ENCODE peak calls at places on chromosomes 13 and 19, in nine cellular contexts. U is substantia nigra, T is uterus, C is RWPE1, I is small intestine, E is psoas muscle, O is mesendoderm, X is ovary, P is AG04450. H is an unnamed sample.

GRCh38 chr19:47587295-47587694 is 14.3 kb upstream of the ZNF541 start:
- DNase-seq in E (peak), P (no peak), U (no peak), I (no peak), T (no peak), O (peak), X (no peak), C (peak), H (no peak)

GRCh38 chr13:63336549-63336948 is 1920.9 kb upstream of the PCDH20 start:
- DNase-seq in C (no peak), E (no peak), T (no peak), U (no peak), O (no peak), X (no peak), I (no peak), P (no peak), H (no peak)

GRCh38 chr13:22285867-22286632 is 615.2 kb downstream of the FGF9 start:
- DNase-seq in P (no peak), O (no peak), X (no peak), T (no peak), I (no peak), C (no peak), E (no peak), U (no peak), H (no peak)

GRCh38 chr13:50596103-50596502 is 247.4 kb downstream of the DLEU7 start:
- DNase-seq in O (no peak), C (no peak), X (no peak), E (no peak), P (no peak), U (no peak), T (no peak), I (no peak), H (no peak)

GRCh38 chr19:4376245-4376990 is 23.9 kb downstream of the SH3GL1 start:
- DNase-seq in U (no peak), T (no peak), P (no peak), O (no peak), C (no peak), E (peak), X (no peak), I (no peak), H (no peak)

GRCh38 chr19:41521860-41522555 is 54.0 kb upstream of the CEACAM21 start:
- DNase-seq in X (no peak), T (no peak), E (peak), U (no peak), C (no peak), I (no peak), P (no peak), O (no peak), H (peak)

GRCh38 chr13:52835071-52835793 is 13.2 kb downstream of the PCDH8 start:
- DNase-seq in O (peak), C (no peak), I (no peak), P (no peak), E (no peak), T (no peak), U (no peak), X (no peak), H (no peak)

GRCh38 chr13:24254151-24254810 is 55.1 kb upstream of the C1QTNF9 start:
- DNase-seq in O (no peak), P (peak), T (no peak), X (no peak), E (no peak), U (no peak), C (no peak), I (peak), H (peak)

GRCh38 chr19:45177817-45178261 is at the start of gene TRAPPC6A:
- DNase-seq in C (peak), T (no peak), I (no peak), E (no peak), P (no peak), O (no peak), U (no peak), X (no peak), H (no peak)

GRCh38 chr19:31125071-31125470 is 224.2 kb downstream of the TSHZ3 start:
- DNase-seq in X (no peak), U (no peak), P (no peak), E (no peak), T (no peak), I (no peak), O (no peak), C (no peak), H (no peak)

GRCh38 chr19:7386769-7387168 is 38.0 kb downstream of the ARHGEF18 start:
- DNase-seq in E (no peak), I (no peak), P (no peak), T (no peak), U (no peak), O (no peak), C (no peak), X (no peak), H (peak)
- H3K27ac ChIP-seq in E (no peak), I (no peak), P (no peak), T (no peak), U (no peak), O (no peak), C (peak), X (no peak), H (no peak)

GRCh38 chr19:1465191-1466016 is 13.6 kb downstream of the C19orf25 start:
- DNase-seq in E (peak), C (peak), T (no peak), P (no peak), I (peak), X (no peak), U (no peak), O (peak), H (no peak)

GRCh38 chr19:1467228-1467511 is 11.8 kb downstream of the C19orf25 start:
- DNase-seq in O (no peak), E (peak), X (no peak), C (no peak), U (no peak), I (no peak), T (no peak), P (no peak), H (no peak)

GRCh38 chr19:1466018-1466460 is 13.0 kb downstream of the C19orf25 start:
- DNase-seq in X (no peak), C (no peak), I (no peak), U (no peak), E (peak), T (no peak), O (no peak), P (no peak), H (no peak)

GRCh38 chr19:1467512-1468273 is 11.3 kb downstream of the C19orf25 start:
- DNase-seq in T (no peak), I (no peak), O (no peak), C (no peak), U (no peak), E (peak), P (no peak), X (no peak), H (no peak)

DNA sequence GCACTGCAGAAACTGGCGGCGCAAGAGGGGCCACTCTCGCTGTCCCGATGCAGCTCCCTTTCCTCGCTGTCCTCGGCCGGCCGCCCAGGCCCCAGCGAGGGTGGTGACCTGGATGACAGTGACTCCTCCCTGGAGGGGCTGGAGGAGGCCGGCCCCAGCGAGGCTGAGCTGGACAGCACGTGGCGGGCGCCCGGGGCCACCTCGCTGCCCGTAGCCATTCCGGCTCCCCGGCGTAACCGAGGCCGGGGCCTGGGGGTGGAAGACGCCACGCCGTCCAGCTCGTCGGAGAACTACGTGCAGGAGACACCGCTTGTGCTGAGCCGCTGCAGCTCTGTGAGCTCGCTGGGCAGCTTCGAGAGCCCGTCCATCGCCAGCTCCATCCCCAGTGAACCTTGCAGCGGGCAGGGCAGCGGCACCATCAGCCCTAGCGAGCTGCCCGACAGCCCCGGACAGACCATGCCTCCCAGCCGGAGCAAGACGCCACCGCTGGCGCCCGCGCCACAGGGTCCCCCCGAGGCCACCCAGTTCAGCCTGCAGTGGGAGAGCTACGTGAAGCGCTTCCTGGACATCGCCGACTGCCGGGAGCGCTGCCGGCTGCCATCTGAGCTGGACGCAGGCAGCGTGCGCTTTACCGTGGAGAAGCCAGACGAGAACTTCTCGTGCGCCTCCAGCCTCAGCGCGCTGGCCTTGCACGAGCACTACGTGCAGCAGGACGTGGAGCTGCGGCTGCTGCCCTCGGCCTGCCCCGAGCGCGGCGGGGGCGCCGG is 12.4 kb downstream of the C19orf25 start:
- DNase-seq in C (no peak), X (no peak), I (no peak), T (no peak), P (no peak), O (no peak), U (no peak), E (peak), H (no peak)
- H3K27ac ChIP-seq in C (peak), X (no peak), I (no peak), T (no peak), P (no peak), O (no peak), U (no peak), E (no peak), H (no peak)

DNA sequence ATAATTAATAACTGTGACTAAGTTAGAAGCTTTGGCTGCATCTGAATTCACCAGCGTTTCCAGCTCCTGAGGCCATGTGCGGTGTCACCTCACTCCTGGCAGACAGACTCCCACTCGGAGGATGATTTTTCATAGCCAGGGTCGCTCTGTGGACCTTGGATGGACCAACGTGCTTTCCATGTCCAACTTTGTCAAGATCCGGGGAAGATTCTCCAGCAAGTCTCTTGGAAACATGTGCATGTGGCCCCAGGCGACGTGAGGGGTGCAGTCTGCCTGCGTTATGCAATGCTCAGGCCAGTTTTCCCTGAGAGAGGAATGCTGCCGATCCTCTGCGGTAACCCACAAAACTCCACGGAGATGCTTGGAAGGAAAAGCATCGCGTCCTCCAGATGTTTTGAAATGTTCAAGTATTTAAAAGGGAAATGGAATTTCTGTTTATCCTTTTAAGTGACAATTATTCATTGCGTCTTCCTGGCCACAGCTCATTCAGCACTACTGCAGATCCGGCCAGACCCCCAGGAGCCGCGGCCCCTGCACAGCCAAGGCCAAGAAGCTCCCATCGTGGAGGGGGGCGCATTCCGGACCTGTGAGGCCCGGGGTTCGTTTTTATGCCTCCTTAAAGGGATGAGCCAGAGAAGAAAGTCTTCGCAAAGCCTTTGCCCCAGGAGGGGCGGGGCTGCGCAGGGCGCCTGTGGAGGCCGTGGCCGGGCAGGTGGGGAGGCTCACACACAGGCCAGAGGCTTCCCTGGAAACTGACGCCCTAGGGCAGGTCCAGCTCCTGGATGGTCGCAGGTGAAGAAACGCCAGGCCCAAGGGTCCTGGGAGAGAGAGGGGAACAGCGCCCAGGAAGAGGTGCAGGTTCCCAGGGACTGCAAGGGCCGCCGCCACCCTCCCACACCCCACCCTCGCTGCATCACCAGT is 46.0 kb downstream of the C13orf46 start:
- DNase-seq in T (peak), C (no peak), X (peak), P (peak), U (no peak), E (peak), I (no peak), O (no peak), H (no peak)
- H3K27ac ChIP-seq in T (peak), C (no peak), X (no peak), P (peak), U (no peak), E (peak), I (no peak), O (no peak), H (peak)

DNA sequence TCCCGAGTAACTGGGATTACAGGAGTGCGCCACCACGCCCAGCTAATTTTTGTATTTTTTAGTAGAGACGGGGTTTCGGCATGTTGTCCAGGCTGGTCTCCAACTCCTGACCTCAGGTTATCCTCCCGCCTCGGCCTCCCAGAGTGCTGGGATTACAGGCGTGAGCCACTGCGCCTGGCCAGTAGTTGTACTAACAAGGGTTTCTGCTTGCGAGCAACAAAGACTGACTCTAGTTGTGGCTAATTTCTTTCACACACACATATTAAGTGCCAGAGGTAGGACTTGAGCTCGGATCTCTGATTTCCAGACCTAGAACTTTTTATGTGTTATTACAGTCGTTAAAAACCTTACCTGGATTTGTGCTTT is 628 bp upstream of the PCCA start:
- DNase-seq in I (no peak), C (no peak), X (no peak), U (no peak), T (no peak), E (no peak), P (no peak), O (no peak), H (no peak)
- H3K27ac ChIP-seq in I (no peak), C (peak), X (no peak), U (peak), T (peak), E (peak), P (no peak), O (peak), H (peak)

DNA sequence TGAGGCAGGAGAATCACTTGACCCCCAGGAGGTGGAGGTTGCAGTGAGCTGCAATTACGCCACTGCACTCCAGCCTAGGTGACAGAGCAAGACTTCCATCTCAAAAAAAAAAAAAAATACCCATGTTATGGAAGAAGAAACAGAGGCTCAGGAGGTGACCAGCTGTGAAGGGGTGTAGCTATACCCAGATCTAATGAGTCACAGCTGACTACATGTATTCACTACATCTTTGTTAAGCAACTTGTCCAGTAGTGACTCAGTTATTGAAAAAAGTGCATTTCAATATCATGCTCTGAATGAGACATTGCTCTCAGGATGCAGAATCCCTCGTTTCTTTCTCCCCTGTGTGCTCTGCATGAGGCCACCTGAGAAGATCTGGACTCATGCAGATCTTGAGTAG is 16.1 kb upstream of the SPART start:
- DNase-seq in E (no peak), X (no peak), P (peak), T (no peak), I (no peak), U (no peak), C (peak), O (no peak), H (no peak)
- H3K27ac ChIP-seq in E (no peak), X (no peak), P (no peak), T (peak), I (no peak), U (peak), C (no peak), O (no peak), H (no peak)

DNA sequence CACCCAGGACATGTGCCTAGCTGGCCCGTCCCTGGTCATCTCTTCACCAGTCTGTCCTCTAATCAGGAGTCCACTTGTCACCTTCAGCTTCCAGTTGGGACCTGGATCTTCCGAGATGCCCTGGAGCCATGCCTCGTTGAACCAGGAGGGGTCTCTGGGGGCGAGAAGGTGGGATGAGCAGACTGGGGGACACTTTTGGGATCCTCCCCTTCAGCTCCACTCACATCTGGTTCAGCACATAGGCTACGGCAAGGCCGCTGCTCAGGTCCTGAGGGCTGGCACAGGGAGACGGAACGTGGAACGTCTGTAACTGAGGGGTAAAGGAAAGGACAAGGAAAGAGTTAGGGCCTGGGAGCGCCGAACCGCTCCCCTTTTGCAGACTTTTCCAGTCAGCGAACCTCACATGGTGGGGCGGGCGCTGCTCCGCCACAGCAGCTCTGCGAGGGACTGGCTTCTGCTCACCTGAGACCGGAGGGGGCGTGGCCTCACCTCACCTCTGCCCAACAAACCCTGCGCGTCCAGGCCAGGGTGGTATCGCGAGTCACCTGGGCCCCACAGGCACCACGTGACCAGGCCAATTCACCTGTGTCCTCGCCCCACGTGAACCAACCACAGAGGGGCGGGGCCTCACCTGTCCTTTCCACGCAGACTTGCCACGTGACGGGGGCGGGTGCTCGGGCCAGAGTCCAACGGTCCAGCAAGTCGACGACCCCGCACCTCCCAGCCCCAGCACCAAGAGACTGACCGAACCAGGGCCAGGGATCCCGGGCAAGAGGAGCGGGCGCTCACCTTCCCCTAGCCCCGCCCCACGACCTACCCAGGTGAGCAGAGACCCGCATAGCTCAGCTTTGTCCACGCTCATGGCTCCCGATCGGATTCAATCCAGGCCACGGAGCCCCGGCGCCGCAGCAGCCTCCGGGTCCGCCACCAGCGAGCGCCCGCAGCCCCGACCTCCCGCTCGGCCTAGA is at the start of gene HOOK2:
- DNase-seq in P (no peak), X (peak), T (peak), C (peak), I (peak), E (no peak), O (peak), U (no peak), H (peak)
- H3K27ac ChIP-seq in P (no peak), X (peak), T (peak), C (peak), I (peak), E (peak), O (peak), U (peak), H (peak)

GRCh38 chr13:27211771-27212364 is 39.5 kb upstream of the RPL21 start:
- DNase-seq in I (no peak), C (no peak), X (no peak), E (no peak), P (peak), O (no peak), U (no peak), T (no peak), H (no peak)
- H3K27ac ChIP-seq in I (no peak), C (no peak), X (no peak), E (no peak), P (no peak), O (no peak), U (no peak), T (no peak), H (no peak)

DNA sequence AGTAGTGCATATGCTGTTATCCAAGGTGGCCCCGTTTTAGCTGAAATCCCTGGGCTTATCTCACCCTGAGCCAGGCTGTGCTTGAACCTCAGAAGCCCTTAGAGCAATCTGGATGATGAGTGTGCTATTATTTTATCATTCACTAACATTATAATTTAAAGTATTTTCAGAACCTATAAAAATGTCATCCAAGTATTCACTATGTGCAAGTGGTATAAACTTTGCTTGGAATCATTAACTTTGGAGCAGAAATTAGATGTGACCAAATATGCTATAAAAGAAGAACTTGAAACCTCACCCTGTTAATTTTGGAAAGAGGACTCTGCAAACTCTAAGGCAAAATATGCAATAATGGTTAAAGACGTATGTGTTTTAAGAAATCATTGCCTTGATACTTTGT is 147.5 kb downstream of the USP12 start:
- DNase-seq in X (no peak), O (no peak), C (no peak), P (no peak), U (no peak), T (no peak), I (no peak), E (no peak), H (no peak)
- H3K27ac ChIP-seq in X (no peak), O (no peak), C (no peak), P (no peak), U (peak), T (no peak), I (no peak), E (no peak), H (no peak)

DNA sequence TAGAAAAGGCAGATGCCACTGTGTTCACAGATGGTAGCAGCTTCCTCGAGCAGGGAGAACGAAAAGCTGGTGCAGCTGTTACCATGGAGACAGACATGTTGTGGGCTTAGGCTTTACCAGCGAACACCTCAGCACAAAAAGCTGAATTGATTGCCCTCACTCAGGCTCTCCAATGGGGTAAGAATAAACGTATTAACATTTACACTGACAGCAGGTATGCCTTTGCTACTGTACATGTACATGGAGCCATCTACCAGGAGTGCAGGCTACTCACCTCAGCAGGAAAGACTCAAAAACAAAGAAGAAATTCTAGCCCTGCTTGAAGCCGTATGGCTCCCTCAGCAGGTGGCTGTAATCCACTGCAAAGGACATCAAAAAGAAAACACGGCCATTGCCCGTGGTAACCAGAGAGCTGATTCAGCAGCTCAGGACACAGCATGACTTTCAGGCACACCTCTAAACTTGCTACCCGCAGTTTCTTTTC is 197.7 kb downstream of the ZNF737 start:
- DNase-seq in U (no peak), P (no peak), I (no peak), E (no peak), O (peak), T (no peak), C (no peak), X (no peak), H (no peak)
- H3K27ac ChIP-seq in U (no peak), P (no peak), I (no peak), E (no peak), O (no peak), T (no peak), C (no peak), X (no peak), H (no peak)

GRCh38 chr13:40981949-40982348 is 37.2 kb downstream of the ELF1 start:
- DNase-seq in I (no peak), E (no peak), T (no peak), O (no peak), P (no peak), C (no peak), X (no peak), U (no peak), H (no peak)
- H3K27ac ChIP-seq in I (peak), E (peak), T (peak), O (no peak), P (no peak), C (no peak), X (peak), U (peak), H (peak)

H was measured in lower lobe of right lung.